ENCODE peak calls at places on chromosomes 1 and 21, in six cellular contexts. F is IMR-90; B is thoracic aorta; K is CD4-positive, alpha-beta T cell; J is foreskin fibroblast; E is fibroblast of mammary gland. T is an unnamed sample.

GRCh38 chr1:245822997-245823396 is 668.2 kb downstream of the KIF26B start:
- DNase-seq in E (peak; percentile 97), K (no peak), F (peak; percentile 95), B (no peak), J (peak; percentile 92), T (no peak)

GRCh38 chr1:198622532-198623218 is 16.2 kb upstream of the PTPRC start:
- DNase-seq in F (no peak), K (no peak), J (no peak), E (no peak), B (no peak), T (no peak)

GRCh38 chr1:41713557-41714327 is 205.0 kb downstream of the HIVEP3 start:
- DNase-seq in J (peak; percentile 92), E (peak; percentile 86), F (peak; percentile 92), K (no peak), B (no peak), T (peak; percentile 38)

GRCh38 chr1:206842851-206843250 is 22.6 kb upstream of the IL20 start:
- DNase-seq in J (no peak), B (no peak), E (no peak), K (no peak), F (no peak), T (no peak)

GRCh38 chr1:54105080-54105479 is 47.7 kb downstream of the CDCP2 start:
- DNase-seq in K (no peak), E (no peak), F (no peak), J (no peak), B (no peak), T (no peak)

GRCh38 chr21:35563885-35564451 is 496.4 kb downstream of the SETD4 start:
- DNase-seq in B (peak; percentile 13), F (peak; percentile 91), K (no peak), J (peak; percentile 93), E (peak; percentile 99), T (peak; percentile 11)

GRCh38 chr1:37764888-37765441 is at the start of gene EPHA10:
- DNase-seq in F (no peak), K (no peak), J (no peak), B (no peak), E (no peak), T (peak; percentile 26)

GRCh38 chr1:207828485-207829158 is 76.8 kb downstream of the CD46 start:
- DNase-seq in F (peak; percentile 82), E (peak; percentile 91), B (no peak), J (peak; percentile 92), K (peak; percentile 51), T (peak; percentile 52)

GRCh38 chr1:207863893-207864535 is 46.9 kb downstream of the CD34 start:
- DNase-seq in E (no peak), K (no peak), J (no peak), B (no peak), F (no peak), T (no peak)

DNA sequence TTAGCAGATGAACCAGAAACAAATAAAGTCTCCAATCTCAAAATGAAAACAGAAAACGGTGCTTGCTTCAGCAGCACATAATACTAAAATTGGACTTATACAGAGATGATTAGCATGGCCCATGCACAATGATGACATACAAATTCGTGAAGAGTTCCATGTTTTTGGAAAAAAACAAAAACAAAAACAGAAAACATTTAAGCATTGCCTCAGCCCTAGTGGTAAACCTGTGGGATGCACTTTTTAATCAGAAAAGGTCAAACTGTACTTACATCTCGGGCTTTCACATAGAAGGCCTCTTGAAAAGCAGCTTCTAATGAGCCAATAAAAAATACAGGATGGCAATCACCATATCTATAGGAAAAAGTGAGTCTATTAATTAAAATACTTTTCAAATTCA is 159.1 kb upstream of the DMRTA2 start:
- DNase-seq in B (no peak), F (no peak), E (no peak), J (no peak), K (no peak), T (no peak)
- TF ChIP-seq CTCF in B (no peak), F (no peak), E (no peak), J (no peak), K (no peak), T (peak; percentile 14)

GRCh38 chr1:1796466-1796865 is 18.2 kb upstream of the NADK start:
- DNase-seq in E (no peak), B (no peak), J (no peak), K (no peak), F (no peak), T (no peak)
- TF ChIP-seq CTCF in E (peak; percentile 18), B (no peak), J (no peak), K (peak; percentile 30), F (peak; percentile 14), T (no peak)

DNA sequence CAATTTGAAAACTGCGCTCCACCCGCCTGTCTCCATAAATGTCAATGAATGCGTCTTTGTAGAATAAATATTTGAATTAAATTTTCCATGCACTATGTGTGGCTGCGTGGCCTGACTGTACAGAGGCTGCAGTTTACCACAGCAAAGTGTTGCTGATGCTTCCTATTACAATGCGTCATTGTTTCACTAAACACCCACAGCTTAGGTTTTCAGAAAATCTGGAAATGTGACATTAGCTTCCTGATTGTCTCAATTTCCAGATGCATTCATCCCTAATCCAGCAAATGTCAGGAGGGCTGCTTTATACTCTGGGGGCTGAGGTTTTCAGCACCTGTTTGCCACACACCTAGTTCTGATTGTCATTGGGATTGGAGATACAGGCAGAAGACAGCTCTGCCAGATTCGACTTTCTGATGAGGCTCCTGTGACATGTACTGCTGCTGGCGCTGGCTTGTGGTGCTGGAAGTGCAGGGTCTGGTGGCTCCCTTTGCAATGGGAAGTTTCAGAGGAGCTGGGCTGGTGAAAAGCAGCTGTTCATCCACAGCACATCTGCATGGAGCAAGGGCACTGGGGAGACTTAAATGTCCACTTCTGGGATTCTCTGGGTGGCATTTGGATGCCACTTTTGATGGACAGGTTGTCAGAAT is 40.0 kb downstream of the URB2 start:
- DNase-seq in B (no peak), J (peak; percentile 21), F (no peak), E (no peak), K (no peak), T (no peak)
- TF ChIP-seq CTCF in B (no peak), J (no peak), F (no peak), E (no peak), K (no peak), T (no peak)

GRCh38 chr1:248622491-248623106 is 12.3 kb downstream of the OR2T11 start:
- DNase-seq in E (peak; percentile 22), B (no peak), F (peak; percentile 0), K (no peak), J (peak; percentile 6), T (no peak)

GRCh38 chr1:248613742-248614141 is 16.2 kb upstream of the OR2T10 start:
- DNase-seq in B (no peak), F (no peak), K (no peak), E (no peak), J (no peak), T (no peak)

GRCh38 chr1:248618119-248618518 is 16.8 kb downstream of the OR2T11 start:
- DNase-seq in E (no peak), J (no peak), K (no peak), B (no peak), F (no peak), T (no peak)

DNA sequence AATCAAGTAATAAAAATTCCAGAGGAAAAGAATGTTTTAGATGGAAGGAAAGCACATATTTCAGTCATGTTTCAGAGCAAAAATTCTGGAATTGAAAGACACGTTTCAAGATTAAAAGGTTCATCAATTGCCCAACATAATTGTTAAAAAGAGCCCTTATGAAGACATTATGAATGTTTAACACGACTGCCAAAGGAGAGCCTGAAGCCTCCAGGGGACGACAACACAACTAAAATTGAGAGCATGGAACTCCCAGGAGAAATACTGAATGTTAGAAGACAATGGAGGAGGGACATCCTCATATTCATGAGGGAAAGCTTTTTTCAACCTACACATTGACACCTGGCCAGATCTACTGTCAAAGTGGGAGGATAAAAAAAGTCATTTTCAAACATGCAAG is 16.0 kb downstream of the OR2T11 start:
- DNase-seq in K (peak; percentile 14), B (no peak), E (peak; percentile 31), J (peak; percentile 2), F (peak; percentile 0), T (no peak)
- TF ChIP-seq CTCF in K (peak; percentile 62), B (no peak), E (peak; percentile 44), J (peak; percentile 40), F (peak; percentile 36), T (no peak)

GRCh38 chr1:85604598-85604997 is 24.0 kb downstream of the CCN1 start:
- DNase-seq in E (no peak), J (no peak), B (no peak), F (no peak), K (no peak), T (no peak)

GRCh38 chr1:85606414-85606800 is 25.8 kb downstream of the CCN1 start:
- DNase-seq in B (no peak), K (no peak), F (peak; percentile 37), J (peak; percentile 15), E (peak; percentile 21), T (no peak)

GRCh38 chr1:85607913-85608250 is 27.3 kb downstream of the CCN1 start:
- DNase-seq in F (peak; percentile 53), E (peak; percentile 17), K (no peak), J (peak; percentile 11), B (no peak), T (no peak)

GRCh38 chr1:85607126-85607912 is 26.8 kb downstream of the CCN1 start:
- DNase-seq in F (peak; percentile 100), K (no peak), B (no peak), J (peak; percentile 99), E (peak; percentile 99), T (peak; percentile 37)

GRCh38 chr1:85605519-85606413 is 25.2 kb downstream of the CCN1 start:
- DNase-seq in E (no peak), K (no peak), F (no peak), B (no peak), J (peak; percentile 15), T (no peak)
- TF ChIP-seq CTCF in E (no peak), K (no peak), F (no peak), B (no peak), J (no peak), T (no peak)

GRCh38 chr21:26965567-26966359 is 1.1 kb downstream of the ADAMTS5 start:
- DNase-seq in E (peak; percentile 46), B (no peak), F (peak; percentile 12), J (peak; percentile 80), K (no peak), T (peak; percentile 73)
- TF ChIP-seq CTCF in E (peak; percentile 27), B (peak; percentile 11), F (no peak), J (peak; percentile 27), K (no peak), T (peak; percentile 46)

GRCh38 chr1:166882893-166883292 is 6.8 kb upstream of the TADA1 start:
- DNase-seq in E (peak; percentile 3), B (no peak), J (peak; percentile 15), F (no peak), K (no peak), T (no peak)

GRCh38 chr1:166888710-166889109 is 12.6 kb upstream of the TADA1 start:
- DNase-seq in E (peak; percentile 4), J (no peak), B (no peak), F (no peak), K (no peak), T (no peak)

GRCh38 chr1:166884971-166885370 is 8.9 kb upstream of the TADA1 start:
- DNase-seq in F (no peak), B (no peak), J (no peak), E (no peak), K (no peak), T (no peak)

GRCh38 chr1:166884040-166884642 is 8.1 kb upstream of the TADA1 start:
- DNase-seq in B (no peak), E (peak; percentile 28), J (peak; percentile 38), K (no peak), F (peak; percentile 12), T (peak; percentile 81)
- TF ChIP-seq CTCF in B (peak; percentile 73), E (peak; percentile 60), J (peak; percentile 36), K (peak; percentile 45), F (peak; percentile 55), T (peak; percentile 83)